ENCODE peak calls at places on chromosomes 5 and 9, in nine cellular contexts. H, K, O, J, C, Z, P, X and W are unnamed samples.

GRCh38 chr5:38783011-38783551 is 62.7 kb upstream of the OSMR start:
- DNase-seq in H (peak; percentile 93), K (peak; percentile 97), O (no peak), J (no peak), C (no peak), Z (no peak), P (peak; percentile 100), X (no peak), W (peak; percentile 93)

GRCh38 chr5:39177629-39177959 is 41.8 kb downstream of the FYB1 start:
- DNase-seq in H (no peak), K (no peak), O (no peak), J (no peak), C (no peak), Z (no peak), P (no peak), X (no peak), W (no peak)

GRCh38 chr5:116881921-116882531 is 307.4 kb upstream of the SEMA6A start:
- DNase-seq in H (no peak), K (no peak), O (no peak), J (no peak), C (no peak), Z (no peak), P (no peak), X (no peak), W (no peak)

GRCh38 chr5:7493622-7494021 is 97.7 kb downstream of the ADCY2 start:
- DNase-seq in H (no peak), K (no peak), O (no peak), J (no peak), C (no peak), Z (no peak), P (no peak), X (no peak), W (no peak)

GRCh38 chr5:172442592-172442991 is 11.7 kb downstream of the SH3PXD2B start:
- DNase-seq in H (no peak), K (no peak), O (no peak), J (no peak), C (no peak), Z (no peak), P (no peak), X (no peak), W (peak; percentile 63)

GRCh38 chr9:95073042-95073607 is 244.4 kb downstream of the FANCC start:
- DNase-seq in H (peak; percentile 36), K (no peak), O (no peak), J (peak; percentile 8), C (no peak), Z (peak; percentile 84), P (peak; percentile 38), X (no peak), W (peak; percentile 42)

GRCh38 chr5:39171647-39172046 is 47.7 kb downstream of the FYB1 start:
- DNase-seq in H (no peak), K (no peak), O (no peak), J (no peak), C (no peak), Z (no peak), P (no peak), X (no peak), W (no peak)

GRCh38 chr5:78056901-78057514 is 237.5 kb downstream of the AP3B1 start:
- DNase-seq in H (peak; percentile 71), K (peak; percentile 49), O (no peak), J (no peak), C (no peak), Z (no peak), P (no peak), X (no peak), W (no peak)

GRCh38 chr5:178201221-178201926 is 3.0 kb upstream of the HNRNPAB start:
- DNase-seq in H (peak; percentile 35), K (no peak), O (no peak), J (no peak), C (no peak), Z (peak; percentile 18), P (peak; percentile 36), X (no peak), W (no peak)

GRCh38 chr5:9174446-9174845 is 371.4 kb downstream of the SEMA5A start:
- DNase-seq in H (no peak), K (no peak), O (no peak), J (no peak), C (no peak), Z (no peak), P (no peak), X (no peak), W (peak; percentile 59)

GRCh38 chr5:100840364-100840763 is 62.7 kb downstream of the ST8SIA4 start:
- DNase-seq in H (peak; percentile 63), K (peak; percentile 65), O (no peak), J (no peak), C (no peak), Z (no peak), P (peak; percentile 71), X (no peak), W (peak; percentile 71)

GRCh38 chr5:76081811-76082783 is 1.1 kb upstream of the SV2C start:
- DNase-seq in H (no peak), K (no peak), O (peak; percentile 30), J (no peak), C (no peak), Z (peak; percentile 55), P (no peak), X (peak; percentile 34), W (no peak)

GRCh38 chr5:157161996-157162395 is 4.1 kb downstream of the GARIN3 start:
- DNase-seq in H (no peak), K (no peak), O (no peak), J (no peak), C (no peak), Z (no peak), P (no peak), X (no peak), W (no peak)

GRCh38 chr5:169336234-169336633 is 35.3 kb upstream of the SLIT3 start:
- DNase-seq in H (no peak), K (no peak), O (no peak), J (no peak), C (no peak), Z (no peak), P (no peak), X (no peak), W (no peak)
- TF ChIP-seq CTCF in H (no peak), K (no peak), O (no peak), J (no peak), C (no peak), Z (no peak), P (no peak), X (no peak), W (no peak)

DNA sequence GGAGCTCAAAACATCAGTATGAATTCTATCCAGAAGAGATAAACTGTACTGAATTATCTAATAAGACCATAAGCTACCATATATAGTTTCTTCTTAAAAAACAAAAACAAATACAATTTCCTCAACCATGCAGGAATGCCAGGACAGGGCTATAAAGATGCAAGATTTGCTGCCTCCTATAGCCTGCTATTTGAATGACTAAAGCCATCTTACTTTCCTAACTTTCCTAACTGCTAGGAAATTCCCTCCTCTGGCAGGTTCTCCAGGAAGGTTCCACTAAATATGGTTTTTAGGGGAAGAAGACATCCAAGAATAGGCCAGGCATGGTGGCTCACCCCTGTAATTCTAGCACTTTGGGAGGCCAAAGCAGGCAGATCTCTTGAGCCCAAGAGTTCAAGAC is 15.1 kb downstream of the KIF27 start:
- DNase-seq in H (no peak), K (no peak), O (no peak), J (no peak), C (no peak), Z (no peak), P (no peak), X (no peak), W (peak; percentile 4)
- TF ChIP-seq CTCF in H (peak; percentile 6), K (no peak), O (no peak), J (no peak), C (no peak), Z (no peak), P (no peak), X (no peak), W (peak; percentile 11)

DNA sequence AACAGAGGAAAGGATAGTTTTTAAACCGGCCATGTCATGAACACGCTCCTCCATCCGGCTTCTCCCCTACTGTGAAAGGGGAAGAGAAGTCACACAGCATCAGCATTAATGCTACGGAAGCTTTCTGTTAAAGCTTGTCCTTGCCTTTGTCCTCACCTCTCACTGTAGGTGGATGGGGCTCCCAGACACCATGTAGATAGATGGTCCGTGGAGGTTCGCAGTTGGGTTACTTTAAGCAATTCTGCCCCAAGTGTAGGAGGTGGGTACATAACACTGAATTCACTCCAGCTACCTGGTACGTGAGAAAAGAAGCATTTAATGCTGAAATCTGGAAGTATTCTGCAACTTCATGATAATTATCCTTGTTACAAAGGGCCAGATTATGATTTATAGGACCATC is 165.8 kb downstream of the BAAT start:
- DNase-seq in H (no peak), K (no peak), O (no peak), J (no peak), C (no peak), Z (no peak), P (no peak), X (no peak), W (no peak)
- TF ChIP-seq CTCF in H (no peak), K (no peak), O (no peak), J (no peak), C (no peak), Z (peak; percentile 11), P (no peak), X (no peak), W (no peak)

GRCh38 chr5:160524827-160525226 is 103.2 kb downstream of the PTTG1 start:
- DNase-seq in H (no peak), K (no peak), O (no peak), J (no peak), C (no peak), Z (peak; percentile 35), P (no peak), X (no peak), W (no peak)

GRCh38 chr5:160521392-160521663 is 99.7 kb downstream of the PTTG1 start:
- DNase-seq in H (no peak), K (no peak), O (no peak), J (no peak), C (no peak), Z (peak; percentile 24), P (no peak), X (no peak), W (no peak)

GRCh38 chr5:160525471-160526261 is 104.0 kb downstream of the PTTG1 start:
- DNase-seq in H (no peak), K (no peak), O (no peak), J (no peak), C (no peak), Z (peak; percentile 23), P (no peak), X (no peak), W (no peak)

GRCh38 chr5:160516696-160517530 is 95.3 kb downstream of the PTTG1 start:
- DNase-seq in H (no peak), K (no peak), O (no peak), J (no peak), C (no peak), Z (peak; percentile 63), P (no peak), X (no peak), W (no peak)

DNA sequence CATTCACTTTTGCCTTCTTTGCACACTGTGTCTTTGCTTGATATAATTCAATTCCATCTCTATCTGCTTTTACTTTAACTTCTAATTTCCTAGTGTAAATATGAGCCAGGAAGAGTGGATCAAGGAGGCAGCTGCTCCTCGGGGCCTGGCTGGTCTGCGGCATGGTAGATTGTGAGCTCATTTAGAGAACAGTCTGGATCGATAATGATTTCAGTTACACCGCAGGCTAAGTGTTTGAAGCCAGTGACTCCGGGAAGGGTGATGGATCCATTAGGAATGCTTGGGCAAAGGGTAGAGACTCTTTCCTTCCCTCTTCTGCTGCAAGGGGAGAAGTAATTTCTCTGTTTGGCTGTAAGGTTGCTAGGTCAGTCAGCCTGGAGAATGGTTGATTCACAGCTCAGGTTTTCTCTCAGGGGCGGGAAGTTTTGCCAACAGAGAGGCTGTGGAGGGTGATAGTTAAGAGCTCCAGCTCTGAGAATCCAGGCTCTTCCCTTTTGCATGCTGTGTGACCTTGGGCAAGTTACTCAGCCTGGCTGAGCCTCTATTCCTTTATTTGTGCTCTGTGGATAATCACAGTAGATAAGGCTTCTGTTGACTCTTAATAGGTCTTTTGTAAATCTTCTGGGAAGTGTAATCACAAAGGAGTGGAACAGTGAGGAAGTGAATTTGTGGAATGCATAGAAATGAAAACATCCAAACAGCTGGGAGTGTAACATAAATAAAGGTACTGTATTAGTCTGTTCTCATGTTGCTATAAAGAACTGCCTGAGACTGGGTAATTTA is 99.1 kb downstream of the PTTG1 start:
- DNase-seq in H (no peak), K (no peak), O (no peak), J (no peak), C (no peak), Z (peak; percentile 32), P (no peak), X (no peak), W (peak; percentile 8)
- TF ChIP-seq CTCF in H (no peak), K (no peak), O (no peak), J (no peak), C (no peak), Z (no peak), P (no peak), X (no peak), W (no peak)